ENCODE peak calls at places on chromosomes 11 and 22, in four cellular contexts. O is WTC11, G is K562, A is HepG2. H is an unnamed sample.

GRCh38 chr11:64566042-64566914 is 24.7 kb upstream of the SLC22A12 start:
- DNase-seq in O (peak), G (peak), A (peak), H (peak)

GRCh38 chr11:68242616-68243015 is 29.2 kb downstream of the C11orf24 start:
- DNase-seq in O (no peak), G (no peak), A (no peak), H (no peak)

GRCh38 chr11:8531312-8531711 is 62.7 kb downstream of the STK33 start:
- DNase-seq in O (no peak), G (no peak), A (no peak), H (no peak)

GRCh38 chr11:119166368-119167076 is 2.0 kb upstream of the NLRX1 start:
- DNase-seq in O (no peak), G (no peak), A (peak), H (no peak)

GRCh38 chr11:3683039-3683438 is 11.9 kb upstream of the CHRNA10 start:
- DNase-seq in O (no peak), G (no peak), A (no peak), H (no peak)

GRCh38 chr11:72580648-72580950 is 93.6 kb downstream of the PDE2A start:
- DNase-seq in O (no peak), G (no peak), A (no peak), H (no peak)

GRCh38 chr11:67486481-67487195 is 3.8 kb downstream of the AIP start:
- DNase-seq in O (no peak), G (no peak), A (no peak), H (no peak)

GRCh38 chr11:15761235-15761634 is 595.1 kb downstream of the SOX6 start:
- DNase-seq in O (no peak), G (no peak), A (no peak), H (no peak)

GRCh38 chr11:69241075-69241740 is 52.7 kb upstream of the MYEOV start:
- DNase-seq in O (no peak), G (no peak), A (no peak), H (no peak)

GRCh38 chr11:72924568-72925190 is 110.5 kb downstream of the ATG16L2 start:
- DNase-seq in O (no peak), G (no peak), A (peak), H (no peak)

GRCh38 chr11:95149659-95150294 is 60.1 kb downstream of the ENDOD1 start:
- DNase-seq in O (peak), G (no peak), A (peak), H (no peak)

GRCh38 chr11:74720596-74721478 is 10.4 kb downstream of the CHRDL2 start:
- DNase-seq in O (no peak), G (no peak), A (no peak), H (no peak)

GRCh38 chr22:26428515-26429457 is at the start of gene ASPHD2:
- DNase-seq in O (peak), G (peak), A (no peak), H (peak)

GRCh38 chr11:130772266-130773227 is 143.7 kb downstream of the SNX19 start:
- DNase-seq in O (no peak), G (no peak), A (no peak), H (no peak)

GRCh38 chr11:130819561-130819960 is 96.7 kb downstream of the SNX19 start:
- DNase-seq in O (no peak), G (no peak), A (no peak), H (no peak)

GRCh38 chr11:123601737-123602136 is 52.7 kb downstream of the SCN3B start:
- DNase-seq in O (no peak), G (no peak), A (no peak), H (no peak)

GRCh38 chr11:10303558-10304363 is 1.1 kb upstream of the ADM start:
- DNase-seq in O (peak), G (peak), A (peak), H (no peak)

GRCh38 chr11:47383106-47383505 is 4.8 kb upstream of the SPI1 start:
- DNase-seq in O (no peak), G (no peak), A (no peak), H (no peak)

GRCh38 chr11:107733518-107733917 is 21.7 kb upstream of the SLN start:
- DNase-seq in O (no peak), G (no peak), A (no peak), H (no peak)

GRCh38 chr22:17112491-17113042 is 8.6 kb downstream of the TMEM121B start:
- DNase-seq in O (no peak), G (no peak), A (no peak), H (no peak)

GRCh38 chr11:35682230-35683195 is 19.9 kb downstream of the TRIM44 start:
- DNase-seq in O (no peak), G (no peak), A (no peak), H (peak)

GRCh38 chr11:125262825-125263218 is 98.3 kb downstream of the PKNOX2 start:
- DNase-seq in O (peak), G (no peak), A (no peak), H (no peak)

GRCh38 chr11:118841469-118842222 is 42.0 kb upstream of the CXCR5 start:
- DNase-seq in O (no peak), G (no peak), A (peak), H (no peak)

GRCh38 chr22:42171946-42172345 is 41.3 kb upstream of the CYP2D6 start:
- DNase-seq in O (no peak), G (no peak), A (no peak), H (no peak)

GRCh38 chr11:126703661-126704060 is 296.9 kb downstream of the KIRREL3 start:
- DNase-seq in O (no peak), G (no peak), A (no peak), H (no peak)

GRCh38 chr11:7648264-7648663 is 25.0 kb downstream of the CYB5R2 start:
- DNase-seq in O (no peak), G (no peak), A (no peak), H (no peak)

GRCh38 chr11:35714882-35715612 is 52.5 kb downstream of the TRIM44 start:
- DNase-seq in O (no peak), G (no peak), A (no peak), H (no peak)

GRCh38 chr11:16791494-16791961 is 53.1 kb downstream of the C11orf58 start:
- DNase-seq in O (no peak), G (no peak), A (peak), H (no peak)

DNA sequence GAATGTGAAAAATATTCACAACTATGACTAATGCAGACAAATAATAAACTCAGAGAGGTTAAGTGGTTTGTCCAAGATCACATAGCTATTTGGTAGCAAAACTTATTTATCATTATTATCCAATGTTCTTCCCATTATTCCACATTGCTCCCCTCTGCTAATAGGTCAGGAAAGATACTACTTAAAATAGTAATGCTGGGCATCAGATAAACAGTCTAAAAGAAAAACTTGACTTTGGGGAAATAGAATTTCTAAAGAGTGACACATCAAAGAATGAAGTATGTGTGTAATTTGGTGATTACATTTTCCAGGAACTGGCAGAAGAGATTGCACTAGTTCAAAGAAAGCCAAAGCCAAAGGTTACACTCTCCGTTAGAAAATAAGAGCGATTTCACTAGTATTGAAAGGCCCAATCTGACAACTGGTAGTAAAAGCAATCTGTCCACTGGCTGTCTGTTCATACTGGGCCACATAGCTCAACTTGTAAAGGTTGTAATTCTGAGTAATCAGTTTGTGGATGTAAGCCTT is 283.7 kb downstream of the TTC28 start:
- DNase-seq in O (no peak), G (peak), A (peak), H (no peak)
- TF ChIP-seq ELF4 in O (no peak), G (no peak), A (no peak), H (no peak)

GRCh38 chr22:24992946-24993345 is 40.4 kb downstream of the KIAA1671 start:
- DNase-seq in O (no peak), G (no peak), A (no peak), H (no peak)

GRCh38 chr22:24996420-24996952 is 44.0 kb downstream of the KIAA1671 start:
- DNase-seq in O (peak), G (no peak), A (no peak), H (peak)

GRCh38 chr22:24997023-24997422 is 44.5 kb downstream of the KIAA1671 start:
- DNase-seq in O (no peak), G (no peak), A (no peak), H (no peak)

GRCh38 chr22:24995649-24996180 is 43.2 kb downstream of the KIAA1671 start:
- DNase-seq in O (no peak), G (no peak), A (no peak), H (no peak)

GRCh38 chr22:24994070-24994763 is 41.7 kb downstream of the KIAA1671 start:
- DNase-seq in O (peak), G (no peak), A (no peak), H (no peak)
- TF ChIP-seq ELF4 in O (no peak), G (no peak), A (no peak), H (no peak)

DNA sequence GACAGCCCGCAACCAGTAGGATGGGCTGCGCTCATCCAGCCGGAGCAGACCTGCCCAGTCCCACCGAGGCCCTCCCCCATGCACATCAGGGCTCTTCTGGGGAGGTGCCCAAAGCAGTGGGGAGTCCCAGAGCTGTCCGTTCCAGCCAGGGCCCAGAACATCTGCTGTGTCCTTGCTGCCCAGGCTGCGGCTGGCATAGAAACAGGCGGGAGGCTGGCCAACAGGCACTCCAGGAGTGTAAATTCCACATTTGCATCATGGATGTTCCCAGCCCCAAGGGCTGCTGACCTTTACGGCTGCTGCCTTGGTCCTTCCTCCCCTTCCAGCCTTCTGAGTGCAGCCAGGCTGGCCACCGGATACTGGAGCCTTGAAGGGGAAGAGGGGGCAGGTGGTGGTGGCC is 30.0 kb upstream of the SYT7 start:
- DNase-seq in O (no peak), G (no peak), A (no peak), H (no peak)
- TF ChIP-seq ELF4 in O (no peak), G (no peak), A (no peak), H (no peak)

GRCh38 chr11:58070585-58070984 is 39.8 kb downstream of the OR6Q1 start:
- DNase-seq in O (no peak), G (no peak), A (peak), H (no peak)
- TF ChIP-seq ELF4 in O (no peak), G (no peak), A (no peak), H (no peak)

GRCh38 chr11:112961146-112961668 is at the start of gene NCAM1:
- DNase-seq in O (peak), G (peak), A (peak), H (peak)

GRCh38 chr11:112961751-112962747 is 829 bp downstream of the NCAM1 start:
- DNase-seq in O (peak), G (no peak), A (no peak), H (peak)

GRCh38 chr11:112965601-112966125 is 4.4 kb downstream of the NCAM1 start:
- DNase-seq in O (no peak), G (no peak), A (no peak), H (no peak)

GRCh38 chr11:112963368-112963955 is 2.2 kb downstream of the NCAM1 start:
- DNase-seq in O (no peak), G (no peak), A (no peak), H (no peak)

GRCh38 chr11:112962854-112963367 is 1.7 kb downstream of the NCAM1 start:
- DNase-seq in O (peak), G (no peak), A (no peak), H (peak)
- TF ChIP-seq ELF4 in O (no peak), G (no peak), A (no peak), H (no peak)

GRCh38 chr22:30802202-30803166 is 107.8 kb downstream of the OSBP2 start:
- DNase-seq in O (peak), G (peak), A (peak), H (peak)
- TF ChIP-seq ELF4 in O (peak), G (no peak), A (no peak), H (no peak)

H was measured in HEK293T.